ENCODE peak calls at places on chromosomes 3 and 15, in eight cellular contexts. One of them, this sample, is unnamed.

GRCh38 chr15:66721020-66721419 is 19.0 kb downstream of the SMAD6 start:
- DNase-seq in sigmoid colon: no peak
- DNase-seq in NCI-H460: no peak
- DNase-seq in activated CD4-positive, alpha-beta T cell treated with anti-CD3 and anti-CD28 coated beads, Interleukin-2, amount 50 U/mL, for 24 hours: no peak
- DNase-seq in progenitor cell of endocrine pancreas: no peak
- DNase-seq in A172: no peak
- DNase-seq in activated CD8-positive, alpha-beta memory T cell treated with anti-CD3 and anti-CD28 coated beads, Interleukin-2, amount 50 U/mL, for 48 hours: no peak
- DNase-seq in mesenchymal stem cell: no peak
- DNase-seq in this sample: no peak

GRCh38 chr3:160473978-160474377 is 24.4 kb upstream of the TRIM59 start:
- DNase-seq in NCI-H460: no peak
- DNase-seq in activated CD8-positive, alpha-beta memory T cell treated with anti-CD3 and anti-CD28 coated beads, Interleukin-2, amount 50 U/mL, for 48 hours: no peak
- DNase-seq in sigmoid colon: no peak
- DNase-seq in progenitor cell of endocrine pancreas: no peak
- DNase-seq in A172: peak
- DNase-seq in mesenchymal stem cell: no peak
- DNase-seq in activated CD4-positive, alpha-beta T cell treated with anti-CD3 and anti-CD28 coated beads, Interleukin-2, amount 50 U/mL, for 24 hours: no peak
- DNase-seq in this sample: no peak

GRCh38 chr3:31364188-31364587 is 168.5 kb upstream of the STT3B start:
- DNase-seq in sigmoid colon: no peak
- DNase-seq in activated CD4-positive, alpha-beta T cell treated with anti-CD3 and anti-CD28 coated beads, Interleukin-2, amount 50 U/mL, for 24 hours: no peak
- DNase-seq in NCI-H460: no peak
- DNase-seq in activated CD8-positive, alpha-beta memory T cell treated with anti-CD3 and anti-CD28 coated beads, Interleukin-2, amount 50 U/mL, for 48 hours: no peak
- DNase-seq in mesenchymal stem cell: peak
- DNase-seq in progenitor cell of endocrine pancreas: no peak
- DNase-seq in A172: no peak
- DNase-seq in this sample: no peak

GRCh38 chr3:52845157-52845556 is 10.3 kb upstream of the MUSTN1 start:
- DNase-seq in progenitor cell of endocrine pancreas: no peak
- DNase-seq in A172: no peak
- DNase-seq in activated CD4-positive, alpha-beta T cell treated with anti-CD3 and anti-CD28 coated beads, Interleukin-2, amount 50 U/mL, for 24 hours: no peak
- DNase-seq in sigmoid colon: peak
- DNase-seq in mesenchymal stem cell: peak
- DNase-seq in activated CD8-positive, alpha-beta memory T cell treated with anti-CD3 and anti-CD28 coated beads, Interleukin-2, amount 50 U/mL, for 48 hours: no peak
- DNase-seq in NCI-H460: no peak
- DNase-seq in this sample: no peak

GRCh38 chr3:132593241-132593949 is 3.7 kb upstream of the ACKR4 start:
- DNase-seq in mesenchymal stem cell: peak
- DNase-seq in activated CD4-positive, alpha-beta T cell treated with anti-CD3 and anti-CD28 coated beads, Interleukin-2, amount 50 U/mL, for 24 hours: no peak
- DNase-seq in sigmoid colon: no peak
- DNase-seq in activated CD8-positive, alpha-beta memory T cell treated with anti-CD3 and anti-CD28 coated beads, Interleukin-2, amount 50 U/mL, for 48 hours: no peak
- DNase-seq in progenitor cell of endocrine pancreas: no peak
- DNase-seq in A172: no peak
- DNase-seq in NCI-H460: no peak
- DNase-seq in this sample: no peak

GRCh38 chr3:160395297-160395696 is 3.7 kb downstream of the IFT80 start:
- DNase-seq in A172: peak
- DNase-seq in NCI-H460: no peak
- DNase-seq in activated CD4-positive, alpha-beta T cell treated with anti-CD3 and anti-CD28 coated beads, Interleukin-2, amount 50 U/mL, for 24 hours: no peak
- DNase-seq in sigmoid colon: no peak
- DNase-seq in progenitor cell of endocrine pancreas: no peak
- DNase-seq in mesenchymal stem cell: no peak
- DNase-seq in activated CD8-positive, alpha-beta memory T cell treated with anti-CD3 and anti-CD28 coated beads, Interleukin-2, amount 50 U/mL, for 48 hours: no peak
- DNase-seq in this sample: no peak

GRCh38 chr15:41937568-41937923 is 34.8 kb downstream of the EHD4 start:
- DNase-seq in activated CD4-positive, alpha-beta T cell treated with anti-CD3 and anti-CD28 coated beads, Interleukin-2, amount 50 U/mL, for 24 hours: no peak
- DNase-seq in activated CD8-positive, alpha-beta memory T cell treated with anti-CD3 and anti-CD28 coated beads, Interleukin-2, amount 50 U/mL, for 48 hours: no peak
- DNase-seq in mesenchymal stem cell: peak
- DNase-seq in NCI-H460: no peak
- DNase-seq in A172: no peak
- DNase-seq in progenitor cell of endocrine pancreas: no peak
- DNase-seq in sigmoid colon: no peak
- DNase-seq in this sample: no peak

GRCh38 chr3:192409838-192410683 is 317.3 kb downstream of the FGF12 start:
- DNase-seq in activated CD4-positive, alpha-beta T cell treated with anti-CD3 and anti-CD28 coated beads, Interleukin-2, amount 50 U/mL, for 24 hours: no peak
- DNase-seq in A172: peak
- DNase-seq in NCI-H460: no peak
- DNase-seq in mesenchymal stem cell: peak
- DNase-seq in activated CD8-positive, alpha-beta memory T cell treated with anti-CD3 and anti-CD28 coated beads, Interleukin-2, amount 50 U/mL, for 48 hours: no peak
- DNase-seq in sigmoid colon: no peak
- DNase-seq in progenitor cell of endocrine pancreas: no peak
- DNase-seq in this sample: no peak